ENCODE peak calls at places on chromosomes 7 and 10, in six cellular contexts. W, O, N, A, X and U are unnamed samples.

GRCh38 chr7:26117142-26117807 is 34.7 kb upstream of the NFE2L3 start:
- DNase-seq in A (no peak), W (no peak), X (no peak), O (no peak), N (no peak), U (no peak)

GRCh38 chr10:8575551-8576100 is 521.1 kb downstream of the GATA3 start:
- DNase-seq in X (no peak), W (no peak), O (no peak), N (no peak), A (no peak), U (no peak)

GRCh38 chr7:74477188-74477587 is 23.5 kb downstream of the GTF2IRD1 start:
- DNase-seq in A (no peak), N (no peak), W (no peak), O (no peak), X (no peak), U (no peak)

GRCh38 chr7:84697506-84697905 is 489.4 kb downstream of the SEMA3D start:
- DNase-seq in N (no peak), X (peak), W (no peak), O (no peak), A (no peak), U (no peak)

GRCh38 chr10:49539320-49539885 is 482 bp upstream of the ERCC6 start:
- DNase-seq in N (peak), X (peak), A (no peak), O (peak), W (no peak), U (no peak)

GRCh38 chr7:157904211-157904865 is 567.5 kb downstream of the DNAJB6 start:
- DNase-seq in A (no peak), W (no peak), N (no peak), X (no peak), O (no peak), U (no peak)

GRCh38 chr7:74625446-74625845 is 32.1 kb upstream of the GTF2I start:
- DNase-seq in X (peak), O (no peak), N (peak), A (no peak), W (no peak), U (no peak)

GRCh38 chr10:29482591-29483421 is 152.0 kb downstream of the SVIL start:
- DNase-seq in O (no peak), X (peak), W (no peak), A (no peak), N (no peak), U (no peak)

GRCh38 chr7:155247479-155248365 is 50.0 kb upstream of the INSIG1 start:
- DNase-seq in N (no peak), A (no peak), X (no peak), W (no peak), O (no peak), U (no peak)

GRCh38 chr7:55288070-55288824 is 76.9 kb upstream of the LANCL2 start:
- DNase-seq in O (no peak), N (no peak), X (no peak), W (no peak), A (no peak), U (no peak)

GRCh38 chr10:3397231-3397630 is 224.6 kb upstream of the PITRM1 start:
- DNase-seq in O (no peak), X (no peak), A (no peak), N (no peak), W (no peak), U (no peak)

GRCh38 chr7:36995776-36996175 is 271.5 kb upstream of the AOAH start:
- DNase-seq in N (no peak), A (no peak), O (no peak), W (no peak), X (no peak), U (no peak)

GRCh38 chr10:130333185-130333584 is 197.0 kb downstream of the GLRX3 start:
- DNase-seq in A (no peak), O (no peak), N (no peak), X (no peak), W (no peak), U (no peak)

GRCh38 chr7:137296551-137296950 is 47.0 kb downstream of the PTN start:
- DNase-seq in A (no peak), W (no peak), O (no peak), N (no peak), X (no peak), U (no peak)

GRCh38 chr10:117980216-117980615 is 66.5 kb downstream of the RAB11FIP2 start:
- DNase-seq in W (no peak), N (no peak), A (no peak), X (peak), O (no peak), U (no peak)

GRCh38 chr10:82609845-82610244 is 734.9 kb downstream of the NRG3 start:
- DNase-seq in N (no peak), O (no peak), X (no peak), W (no peak), A (no peak), U (no peak)

GRCh38 chr7:13749666-13750065 is 239.8 kb downstream of the ETV1 start:
- DNase-seq in A (no peak), N (no peak), O (no peak), W (no peak), X (no peak), U (no peak)

GRCh38 chr10:62652114-62652513 is 152.4 kb upstream of the ADO start:
- DNase-seq in A (no peak), O (no peak), X (peak), W (no peak), N (no peak), U (no peak)

GRCh38 chr7:130906575-130906974 is 172.6 kb upstream of the KLF14 start:
- DNase-seq in N (no peak), W (no peak), X (no peak), A (no peak), O (no peak), U (no peak)

GRCh38 chr10:103759100-103759781 is 96.1 kb downstream of the SH3PXD2A start:
- DNase-seq in W (no peak), O (peak), X (peak), N (peak), A (no peak), U (no peak)

GRCh38 chr7:117478796-117479479 is 887 bp upstream of the CFTR start:
- DNase-seq in N (peak), W (no peak), X (no peak), O (no peak), A (no peak), U (no peak)

GRCh38 chr10:132232553-132232949 is 45.8 kb downstream of the DPYSL4 start:
- DNase-seq in O (no peak), X (no peak), A (no peak), N (no peak), W (no peak), U (no peak)

GRCh38 chr10:106981461-106981850 is 183.1 kb downstream of the SORCS1 start:
- DNase-seq in N (no peak), A (no peak), O (no peak), X (no peak), W (no peak), U (no peak)

GRCh38 chr7:134201569-134202261 is 74.6 kb downstream of the LRGUK start:
- DNase-seq in X (no peak), O (no peak), A (no peak), W (no peak), N (no peak), U (no peak)